ENCODE peak calls at places on chromosomes 11 and 22, in nine cellular contexts. Z is NCI-H1092 treated with DMSO at 0.1 percent for 48 hours, G is left colon, P is GM04504, C is GM12891, H is suprapubic skin, U is astrocyte of the hippocampus, J is astrocyte of the cerebellum, S is Daoy. D is an unnamed sample.

GRCh38 chr22:49704345-49705215 is 123.1 kb downstream of the BRD1 start:
- DNase-seq in Z (no peak), G (no peak), P (no peak), C (no peak), H (peak; percentile 74), U (no peak), J (no peak), S (no peak), D (no peak)

GRCh38 chr11:108937756-108938155 is 272.9 kb downstream of the DDX10 start:
- DNase-seq in Z (no peak), G (no peak), P (no peak), C (no peak), H (no peak), U (no peak), J (no peak), S (no peak), D (no peak)

GRCh38 chr22:44402196-44403111 is 89.7 kb upstream of the SHISAL1 start:
- DNase-seq in Z (no peak), G (peak; percentile 18), P (no peak), C (no peak), H (no peak), U (no peak), J (no peak), S (no peak), D (no peak)

GRCh38 chr22:24819487-24819886 is 13.5 kb downstream of the SGSM1 start:
- DNase-seq in Z (no peak), G (no peak), P (no peak), C (no peak), H (no peak), U (no peak), J (no peak), S (no peak), D (no peak)

GRCh38 chr22:45726081-45726480 is 54.4 kb downstream of the ATXN10 start:
- DNase-seq in Z (no peak), G (no peak), P (no peak), C (no peak), H (no peak), U (peak; percentile 16), J (no peak), S (no peak), D (no peak)

GRCh38 chr22:43226368-43226979 is 39.5 kb upstream of the TTLL12 start:
- DNase-seq in Z (no peak), G (no peak), P (peak; percentile 7), C (no peak), H (no peak), U (peak; percentile 65), J (no peak), S (peak; percentile 33), D (no peak)

GRCh38 chr11:114348200-114349191 is 51.8 kb downstream of the C11orf71 start:
- DNase-seq in Z (peak; percentile 48), G (no peak), P (peak; percentile 53), C (no peak), H (no peak), U (peak; percentile 85), J (peak; percentile 55), S (peak; percentile 48), D (peak; percentile 43)

GRCh38 chr22:36027960-36028645 is 521 bp downstream of the RBFOX2 start:
- DNase-seq in Z (peak; percentile 33), G (peak; percentile 34), P (no peak), C (peak; percentile 33), H (no peak), U (peak; percentile 86), J (no peak), S (no peak), D (no peak)

GRCh38 chr22:39144101-39144815 is 8.2 kb downstream of the CBX7 start:
- DNase-seq in Z (no peak), G (peak; percentile 72), P (peak; percentile 28), C (peak; percentile 67), H (no peak), U (peak; percentile 43), J (no peak), S (peak; percentile 81), D (no peak)

GRCh38 chr11:20759541-20759940 is 90.2 kb downstream of the NELL1 start:
- DNase-seq in Z (no peak), G (no peak), P (no peak), C (no peak), H (no peak), U (no peak), J (no peak), S (no peak), D (no peak)

GRCh38 chr11:114478768-114479167 is 39.5 kb downstream of the REXO2 start:
- DNase-seq in Z (no peak), G (no peak), P (no peak), C (no peak), H (no peak), U (no peak), J (no peak), S (peak; percentile 15), D (no peak)

GRCh38 chr22:33379836-33380235 is 321.7 kb upstream of the SYN3 start:
- DNase-seq in Z (no peak), G (no peak), P (no peak), C (no peak), H (no peak), U (no peak), J (no peak), S (no peak), D (no peak)

GRCh38 chr11:104098132-104098531 is 61.7 kb downstream of the DDI1 start:
- DNase-seq in Z (no peak), G (no peak), P (no peak), C (no peak), H (no peak), U (no peak), J (no peak), S (no peak), D (no peak)

GRCh38 chr22:21941921-21942320 is 10.7 kb downstream of the PPM1F start:
- DNase-seq in Z (no peak), G (no peak), P (no peak), C (no peak), H (no peak), U (no peak), J (no peak), S (no peak), D (no peak)

GRCh38 chr11:117128289-117128688 is 15.8 kb upstream of the PAFAH1B2 start:
- DNase-seq in Z (no peak), G (no peak), P (no peak), C (no peak), H (no peak), U (no peak), J (no peak), S (no peak), D (no peak)

GRCh38 chr11:2351701-2352100 is 25.4 kb upstream of the CD81 start:
- DNase-seq in Z (no peak), G (no peak), P (no peak), C (no peak), H (no peak), U (no peak), J (no peak), S (no peak), D (no peak)

GRCh38 chr11:45075519-45075918 is 70.9 kb upstream of the PRDM11 start:
- DNase-seq in Z (no peak), G (no peak), P (no peak), C (no peak), H (no peak), U (no peak), J (no peak), S (no peak), D (no peak)

GRCh38 chr22:19599626-19600243 is 75.5 kb upstream of the CLDN5 start:
- DNase-seq in Z (no peak), G (no peak), P (no peak), C (no peak), H (no peak), U (no peak), J (no peak), S (no peak), D (no peak)

GRCh38 chr11:2137202-2138071 is 1.8 kb downstream of the IGF2 start:
- DNase-seq in Z (peak; percentile 30), G (peak; percentile 38), P (no peak), C (no peak), H (no peak), U (peak; percentile 89), J (peak; percentile 50), S (peak; percentile 83), D (peak; percentile 37)

GRCh38 chr22:21055880-21056319 is 10.2 kb downstream of the LRRC74B start:
- DNase-seq in Z (no peak), G (no peak), P (no peak), C (no peak), H (no peak), U (no peak), J (no peak), S (no peak), D (no peak)

GRCh38 chr11:90774727-90775572 is 552.1 kb upstream of the CHORDC1 start:
- DNase-seq in Z (no peak), G (no peak), P (no peak), C (no peak), H (no peak), U (no peak), J (no peak), S (no peak), D (no peak)

GRCh38 chr22:31826443-31826842 is 72.6 kb downstream of the DEPDC5 start:
- DNase-seq in Z (no peak), G (no peak), P (no peak), C (no peak), H (no peak), U (peak; percentile 68), J (no peak), S (no peak), D (no peak)

GRCh38 chr11:77776455-77776854 is 44.1 kb downstream of the RSF1 start:
- DNase-seq in Z (peak; percentile 34), G (no peak), P (no peak), C (no peak), H (no peak), U (no peak), J (no peak), S (no peak), D (no peak)

GRCh38 chr22:50507991-50508884 is at the start of gene NCAPH2:
- DNase-seq in Z (peak; percentile 73), G (peak; percentile 95), P (peak; percentile 92), C (peak; percentile 100), H (peak; percentile 98), U (peak; percentile 100), J (peak; percentile 89), S (peak; percentile 97), D (peak; percentile 90)

GRCh38 chr11:36452987-36453386 is 57.1 kb downstream of the TRAF6 start:
- DNase-seq in Z (no peak), G (no peak), P (no peak), C (no peak), H (no peak), U (peak; percentile 20), J (no peak), S (peak; percentile 44), D (no peak)

GRCh38 chr11:1217151-1217550 is 5.7 kb upstream of the MUC5B start:
- DNase-seq in Z (no peak), G (peak; percentile 17), P (no peak), C (no peak), H (peak; percentile 52), U (no peak), J (no peak), S (no peak), D (no peak)

GRCh38 chr11:68974421-68975194 is 6.2 kb downstream of the MRGPRD start:
- DNase-seq in Z (no peak), G (no peak), P (no peak), C (no peak), H (peak; percentile 40), U (no peak), J (no peak), S (peak; percentile 46), D (no peak)

GRCh38 chr11:71425851-71426250 is 22.3 kb downstream of the DHCR7 start:
- DNase-seq in Z (no peak), G (no peak), P (no peak), C (no peak), H (no peak), U (peak; percentile 19), J (no peak), S (no peak), D (no peak)

GRCh38 chr11:35318977-35319925 is 100.1 kb downstream of the SLC1A2 start:
- DNase-seq in Z (no peak), G (no peak), P (no peak), C (no peak), H (no peak), U (peak; percentile 92), J (peak; percentile 49), S (no peak), D (no peak)

GRCh38 chr11:72972541-72973128 is 158.4 kb downstream of the ATG16L2 start:
- DNase-seq in Z (no peak), G (no peak), P (peak; percentile 15), C (no peak), H (no peak), U (no peak), J (no peak), S (no peak), D (peak; percentile 7)

D was measured in AG04450.